ENCODE peak calls at places on chromosomes 2 and 18, in five cellular contexts. I is Right ventricle myocardium superior, S is H54, V is C1 segment of cervical spinal cord, O is HTR-8/SVneo. Q is an unnamed sample.

GRCh38 chr18:38807915-38808314 is 1242.3 kb upstream of the CELF4 start:
- DNase-seq in O (no peak), V (no peak), S (no peak), I (no peak), Q (no peak)

GRCh38 chr18:8329186-8329771 is 280.0 kb upstream of the RAB12 start:
- DNase-seq in I (no peak), S (peak), O (no peak), V (no peak), Q (peak)

GRCh38 chr2:135909976-135910375 is 33.7 kb upstream of the MCM6 start:
- DNase-seq in S (no peak), O (no peak), I (no peak), V (no peak), Q (peak)

GRCh38 chr2:68740184-68740914 is 5.7 kb downstream of the ARHGAP25 start:
- DNase-seq in O (no peak), V (no peak), I (no peak), S (no peak), Q (peak)

GRCh38 chr2:58135861-58136260 is 89.3 kb downstream of the VRK2 start:
- DNase-seq in S (no peak), O (no peak), I (no peak), V (no peak), Q (peak)

GRCh38 chr2:48412409-48413259 is 117.3 kb upstream of the STON1 start:
- DNase-seq in S (no peak), V (no peak), O (no peak), I (no peak), Q (no peak)

GRCh38 chr2:155546715-155547555 is 785.6 kb downstream of the NR4A2 start:
- DNase-seq in O (peak), V (no peak), I (no peak), S (peak), Q (peak)

GRCh38 chr2:207163815-207164747 is 1.7 kb downstream of the KLF7 start:
- DNase-seq in S (no peak), O (no peak), V (peak), I (peak), Q (peak)

GRCh38 chr18:3910507-3910906 is 460.5 kb downstream of the TGIF1 start:
- DNase-seq in O (no peak), V (no peak), S (no peak), I (no peak), Q (no peak)

GRCh38 chr2:172056293-172056692 is 29.0 kb upstream of the DLX1 start:
- DNase-seq in S (no peak), I (no peak), V (no peak), O (no peak), Q (no peak)

GRCh38 chr2:71596011-71596410 is 142.7 kb downstream of the DYSF start:
- DNase-seq in I (no peak), S (no peak), O (no peak), V (peak), Q (no peak)

GRCh38 chr2:204315236-204315662 is 230.0 kb upstream of the PARD3B start:
- DNase-seq in O (no peak), I (no peak), V (no peak), S (no peak), Q (peak)

GRCh38 chr2:23381084-23381483 is 3.9 kb upstream of the KLHL29 start:
- DNase-seq in S (peak), O (peak), V (no peak), I (no peak), Q (peak)

GRCh38 chr2:37080231-37080630 is 3.9 kb downstream of the HEATR5B start:
- DNase-seq in S (no peak), V (no peak), O (no peak), I (no peak), Q (no peak)

GRCh38 chr18:9335255-9336045 is 877 bp downstream of the TWSG1 start:
- DNase-seq in S (no peak), V (no peak), I (no peak), O (peak), Q (peak)